ENCODE peak calls at places on chromosomes 11 and 22, in four cellular contexts. F is PC-9, S is left ventricle myocardium inferior, Y is keratinocyte. U is an unnamed sample.

GRCh38 chr11:3840289-3840869 is 380 bp downstream of the RHOG start:
- DNase-seq in F (no peak), S (no peak), Y (no peak), U (no peak)

GRCh38 chr22:21713428-21714058 is 22.1 kb downstream of the YPEL1 start:
- DNase-seq in F (no peak), S (no peak), Y (no peak), U (no peak)

GRCh38 chr11:69213315-69213714 is 57.6 kb downstream of the SMIM38 start:
- DNase-seq in F (no peak), S (no peak), Y (no peak), U (no peak)

GRCh38 chr22:40477683-40478348 is 107.4 kb downstream of the SGSM3 start:
- DNase-seq in F (no peak), S (no peak), Y (no peak), U (no peak)

GRCh38 chr11:105763594-105763993 is 153.7 kb downstream of the GRIA4 start:
- DNase-seq in F (no peak), S (no peak), Y (no peak), U (no peak)

GRCh38 chr22:48492371-48493320 is 1335.0 kb downstream of the BRD1 start:
- DNase-seq in F (peak), S (peak), Y (no peak), U (peak)

GRCh38 chr11:91731051-91731450 is 493.6 kb upstream of the FAT3 start:
- DNase-seq in F (no peak), S (no peak), Y (no peak), U (no peak)

GRCh38 chr11:125287467-125288232 is 123.1 kb downstream of the PKNOX2 start:
- DNase-seq in F (no peak), S (no peak), Y (no peak), U (peak)

GRCh38 chr11:28835790-28836189 is 727.6 kb downstream of the METTL15 start:
- DNase-seq in F (peak), S (no peak), Y (no peak), U (no peak)

GRCh38 chr11:35418847-35419712 is at the start of gene SLC1A2:
- DNase-seq in F (peak), S (no peak), Y (no peak), U (no peak)

GRCh38 chr11:46896719-46897406 is 21.5 kb downstream of the LRP4 start:
- DNase-seq in F (no peak), S (no peak), Y (no peak), U (no peak)

GRCh38 chr11:130181295-130182272 is 22.0 kb downstream of the ST14 start:
- DNase-seq in F (peak), S (no peak), Y (no peak), U (no peak)

GRCh38 chr11:131640320-131640719 is 269.9 kb downstream of the NTM start:
- DNase-seq in F (no peak), S (no peak), Y (no peak), U (no peak)

GRCh38 chr11:77191429-77191822 is 63.4 kb downstream of the MYO7A start:
- DNase-seq in F (peak), S (no peak), Y (no peak), U (no peak)
- H3K27ac ChIP-seq in F (no peak), S (no peak), Y (peak), U (no peak)

DNA sequence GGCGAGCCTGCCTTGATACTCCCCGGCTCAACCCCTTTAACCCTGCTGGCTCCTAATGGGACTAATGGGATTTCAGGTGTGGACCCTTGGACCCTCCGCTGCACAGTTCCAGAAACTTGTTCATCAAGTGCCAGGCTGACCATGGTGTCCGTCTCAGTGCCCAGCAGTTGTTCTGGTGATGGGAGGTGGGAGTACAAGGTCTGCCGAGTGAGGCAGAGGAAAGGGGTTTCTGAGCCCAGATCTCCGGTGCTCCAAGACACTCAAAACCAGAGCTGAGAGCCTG is 28.5 kb downstream of the ST3GAL4 start:
- DNase-seq in F (no peak), S (no peak), Y (no peak), U (peak)
- H3K4me3 ChIP-seq in F (no peak), S (no peak), Y (no peak), U (no peak)

DNA sequence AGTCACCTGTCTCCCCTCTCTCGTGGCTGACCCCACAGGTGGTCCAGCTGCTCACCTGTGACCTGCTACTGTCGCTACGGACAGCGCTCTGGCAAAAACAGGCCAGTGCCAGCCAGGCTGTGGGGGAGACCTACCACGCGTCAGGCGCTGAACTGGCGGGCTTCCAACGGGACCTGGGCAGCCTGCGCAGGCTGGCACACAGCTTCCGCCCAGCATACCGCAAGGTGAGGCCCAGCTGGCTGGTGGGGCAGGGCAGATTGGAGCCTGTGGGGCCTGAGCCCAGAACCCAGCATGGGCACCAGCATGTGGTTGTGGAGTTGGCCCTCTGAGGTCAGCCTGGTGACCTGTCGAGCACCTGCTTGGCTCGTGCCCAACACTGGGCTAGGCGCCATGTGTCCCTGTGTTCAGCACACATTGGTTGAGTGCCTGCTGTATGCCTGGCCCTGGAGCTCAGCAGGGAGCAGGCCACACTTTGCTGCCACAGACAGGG is 11.9 kb downstream of the SHISA8 start:
- DNase-seq in F (no peak), S (peak), Y (no peak), U (no peak)
- H3K27ac ChIP-seq in F (no peak), S (peak), Y (no peak), U (no peak)

GRCh38 chr22:22720201-22720723 is 75.8 kb downstream of the GGTLC2 start:
- DNase-seq in F (no peak), S (no peak), Y (no peak), U (no peak)
- H3K4me3 ChIP-seq in F (no peak), S (no peak), Y (no peak), U (no peak)

DNA sequence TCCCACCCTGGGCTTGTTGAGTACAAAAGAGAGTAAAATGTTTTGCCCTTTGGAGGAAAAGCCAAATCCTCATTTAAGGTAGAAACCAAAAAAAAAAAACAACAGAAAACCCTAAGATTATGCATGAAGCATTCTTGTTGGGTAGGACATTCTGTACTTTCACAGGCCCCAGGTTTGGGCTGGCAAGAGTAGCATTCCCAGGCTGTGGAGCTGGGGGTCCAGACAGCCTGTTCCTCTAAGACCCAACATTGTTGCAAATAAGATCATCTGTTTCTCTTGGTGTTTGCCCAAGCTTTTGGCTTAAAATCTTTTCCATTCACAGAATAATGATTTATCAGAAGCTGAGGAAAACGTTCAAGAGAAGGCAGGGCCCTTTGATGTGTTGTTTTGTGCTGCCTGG is 123.8 kb downstream of the MICAL2 start:
- DNase-seq in F (no peak), S (no peak), Y (no peak), U (no peak)
- H3K27ac ChIP-seq in F (peak), S (peak), Y (peak), U (no peak)

GRCh38 chr11:61637287-61637686 is 42.9 kb upstream of the DAGLA start:
- DNase-seq in F (no peak), S (no peak), Y (no peak), U (no peak)

GRCh38 chr11:61635304-61635703 is 44.9 kb upstream of the DAGLA start:
- DNase-seq in F (no peak), S (no peak), Y (no peak), U (no peak)

GRCh38 chr11:61632096-61632495 is 48.1 kb upstream of the DAGLA start:
- DNase-seq in F (no peak), S (no peak), Y (no peak), U (no peak)

GRCh38 chr11:61636676-61637075 is 43.5 kb upstream of the DAGLA start:
- DNase-seq in F (no peak), S (no peak), Y (no peak), U (no peak)

DNA sequence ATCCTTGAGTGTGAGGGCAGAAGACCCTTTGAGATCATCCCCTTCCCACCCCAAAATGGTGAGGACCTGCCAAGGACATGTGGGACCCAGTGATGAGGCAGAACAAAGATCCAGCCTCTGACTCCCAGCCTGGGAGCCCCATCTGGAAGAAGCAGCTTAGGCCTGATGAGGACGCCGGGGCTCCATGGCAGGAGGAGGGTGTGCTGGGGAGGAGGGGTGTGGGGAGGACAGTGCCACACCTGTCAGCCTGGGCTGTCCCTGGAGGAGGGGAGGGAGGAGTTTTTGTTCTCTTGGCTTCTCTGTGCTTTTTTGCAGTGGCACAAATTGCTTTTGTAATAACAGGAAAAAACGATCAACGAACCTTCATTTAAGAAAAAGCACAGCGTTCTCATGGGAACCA is 44.4 kb upstream of the DAGLA start:
- DNase-seq in F (no peak), S (no peak), Y (no peak), U (no peak)
- H3K4me3 ChIP-seq in F (no peak), S (no peak), Y (no peak), U (no peak)

GRCh38 chr11:67584205-67584880 is 731 bp downstream of the GSTP1 start:
- DNase-seq in F (peak), S (peak), Y (peak), U (peak)
- H3K27ac ChIP-seq in F (peak), S (peak), Y (peak), U (peak)

GRCh38 chr11:66315921-66316811 is 678 bp downstream of the CD248 start:
- DNase-seq in F (no peak), S (no peak), Y (no peak), U (peak)
- H3K4me3 ChIP-seq in F (no peak), S (peak), Y (no peak), U (peak)

U was measured in ovary.